ENCODE peak calls at places on chromosome 2, in six cellular contexts. U is H9, B is IMR-90, F is neuronal stem cell, R is H1, E is trophoblast cell. L is an unnamed sample.

GRCh38 chr2:95552911-95553310 is 38.9 kb upstream of the TRIM43 start:
- DNase-seq in U (no peak), B (no peak), F (no peak), R (no peak), E (no peak), L (no peak)

GRCh38 chr2:111184725-111185495 is 64.2 kb downstream of the BCL2L11 start:
- DNase-seq in U (no peak), B (no peak), F (no peak), R (no peak), E (no peak), L (no peak)

GRCh38 chr2:209519271-209519670 is 95.4 kb downstream of the MAP2 start:
- DNase-seq in U (no peak), B (no peak), F (no peak), R (peak; percentile 17), E (no peak), L (no peak)

GRCh38 chr2:100070078-100070477 is 72.3 kb downstream of the AFF3 start:
- DNase-seq in U (no peak), B (peak; percentile 53), F (no peak), R (no peak), E (no peak), L (peak; percentile 59)

GRCh38 chr2:188979119-188979729 is 5.1 kb downstream of the COL3A1 start:
- DNase-seq in U (no peak), B (peak; percentile 58), F (no peak), R (no peak), E (no peak), L (peak; percentile 78)

GRCh38 chr2:206996556-206997065 is 57.3 kb downstream of the CPO start:
- DNase-seq in U (no peak), B (no peak), F (no peak), R (no peak), E (no peak), L (peak; percentile 30)

GRCh38 chr2:241809383-241810303 is 650 bp downstream of the NEU4 start:
- DNase-seq in U (no peak), B (no peak), F (no peak), R (no peak), E (no peak), L (no peak)

GRCh38 chr2:151289972-151290335 is 486 bp upstream of the NMI start:
- DNase-seq in U (no peak), B (peak; percentile 53), F (no peak), R (no peak), E (peak; percentile 99), L (peak; percentile 92)

GRCh38 chr2:163877316-163877715 is 141.5 kb upstream of the FIGN start:
- DNase-seq in U (no peak), B (peak; percentile 0), F (no peak), R (no peak), E (peak; percentile 74), L (peak; percentile 31)

GRCh38 chr2:137659616-137660015 is 304.7 kb upstream of the HNMT start:
- DNase-seq in U (no peak), B (no peak), F (no peak), R (no peak), E (peak; percentile 50), L (no peak)

GRCh38 chr2:227903395-227903794 is 32.0 kb downstream of the DAW1 start:
- DNase-seq in U (no peak), B (no peak), F (no peak), R (no peak), E (no peak), L (no peak)

GRCh38 chr2:197669077-197669476 is 6.3 kb downstream of the RFTN2 start:
- DNase-seq in U (no peak), B (peak; percentile 20), F (no peak), R (no peak), E (no peak), L (no peak)

GRCh38 chr2:10911291-10912075 is at the start of gene KCNF1:
- DNase-seq in U (peak; percentile 73), B (peak; percentile 65), F (peak; percentile 89), R (no peak), E (peak; percentile 63), L (peak; percentile 73)
- H2BK120ac ChIP-seq in U (no peak within 1 kb of the TSS), B (peak within 1 kb of the TSS; percentile 44), F (no peak within 1 kb of the TSS), R (no peak within 1 kb of the TSS), E (no peak within 1 kb of the TSS), L (no peak within 1 kb of the TSS)

GRCh38 chr2:225318440-225318839 is 81.1 kb upstream of the NYAP2 start:
- DNase-seq in U (no peak), B (no peak), F (no peak), R (no peak), E (no peak), L (no peak)
- H3K9me3 ChIP-seq in U (no peaks in the 10 kb centered on the region), B (peaks cover 3% of the 10 kb centered on the region), F (peaks cover 2% of the 10 kb centered on the region), R (peaks cover 18% of the 10 kb centered on the region), E (peaks cover 2% of the 10 kb centered on the region), L (peaks cover 22% of the 10 kb centered on the region)

GRCh38 chr2:101692037-101692436 is 5.5 kb upstream of the MAP4K4 start:
- DNase-seq in U (no peak), B (no peak), F (no peak), R (no peak), E (no peak), L (no peak)

GRCh38 chr2:101696272-101697123 is 1.0 kb upstream of the MAP4K4 start:
- DNase-seq in U (peak; percentile 37), B (no peak), F (no peak), R (peak; percentile 3), E (peak; percentile 76), L (no peak)

GRCh38 chr2:101697124-101697793 is at the start of gene MAP4K4:
- DNase-seq in U (peak; percentile 73), B (peak; percentile 77), F (peak; percentile 67), R (peak; percentile 34), E (peak; percentile 78), L (peak; percentile 82)

GRCh38 chr2:101692766-101693165 is 4.7 kb upstream of the MAP4K4 start:
- DNase-seq in U (no peak), B (no peak), F (no peak), R (no peak), E (no peak), L (no peak)

GRCh38 chr2:101693991-101694588 is 3.4 kb upstream of the MAP4K4 start:
- DNase-seq in U (no peak), B (no peak), F (no peak), R (no peak), E (no peak), L (no peak)
- H3K23ac ChIP-seq in U (no peak overlapping the region), B (no peak overlapping the region), F (no peak overlapping the region), R (no peak overlapping the region), E (no peak overlapping the region), L (no peak overlapping the region)

DNA sequence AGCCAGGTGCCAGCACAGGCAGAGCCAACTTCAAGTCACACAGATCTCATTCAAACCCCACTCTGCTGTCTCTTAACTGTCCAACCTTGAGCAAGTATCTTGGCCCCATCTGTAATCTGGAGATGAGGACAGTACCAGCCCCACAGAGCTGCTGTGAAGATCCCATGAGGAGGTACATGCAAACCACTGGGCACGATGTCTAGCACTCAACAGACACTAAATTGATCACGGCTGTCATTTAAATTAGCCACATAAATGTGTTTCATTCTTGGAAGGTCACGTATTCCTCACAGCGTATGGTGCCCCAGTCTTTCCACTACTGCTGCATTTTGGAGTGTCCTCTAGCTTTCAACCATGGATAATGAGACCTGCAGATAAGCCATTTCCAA is 167.6 kb upstream of the ID2 start:
- DNase-seq in U (no peak), B (no peak), F (no peak), R (no peak), E (no peak), L (no peak)
- H2BK120ac ChIP-seq in U (no peak overlapping the region), B (no peak overlapping the region), F (no peak overlapping the region), R (no peak overlapping the region), E (no peak overlapping the region), L (no peak overlapping the region)

GRCh38 chr2:51258301-51258700 is 226.4 kb upstream of the NRXN1 start:
- DNase-seq in U (no peak), B (no peak), F (no peak), R (no peak), E (no peak), L (no peak)
- H3K9me3 ChIP-seq in U (no peaks in the 10 kb centered on the region), B (no peaks in the 10 kb centered on the region), F (no peaks in the 10 kb centered on the region), R (no peaks in the 10 kb centered on the region), E (no peaks in the 10 kb centered on the region), L (peaks cover 22% of the 10 kb centered on the region)

DNA sequence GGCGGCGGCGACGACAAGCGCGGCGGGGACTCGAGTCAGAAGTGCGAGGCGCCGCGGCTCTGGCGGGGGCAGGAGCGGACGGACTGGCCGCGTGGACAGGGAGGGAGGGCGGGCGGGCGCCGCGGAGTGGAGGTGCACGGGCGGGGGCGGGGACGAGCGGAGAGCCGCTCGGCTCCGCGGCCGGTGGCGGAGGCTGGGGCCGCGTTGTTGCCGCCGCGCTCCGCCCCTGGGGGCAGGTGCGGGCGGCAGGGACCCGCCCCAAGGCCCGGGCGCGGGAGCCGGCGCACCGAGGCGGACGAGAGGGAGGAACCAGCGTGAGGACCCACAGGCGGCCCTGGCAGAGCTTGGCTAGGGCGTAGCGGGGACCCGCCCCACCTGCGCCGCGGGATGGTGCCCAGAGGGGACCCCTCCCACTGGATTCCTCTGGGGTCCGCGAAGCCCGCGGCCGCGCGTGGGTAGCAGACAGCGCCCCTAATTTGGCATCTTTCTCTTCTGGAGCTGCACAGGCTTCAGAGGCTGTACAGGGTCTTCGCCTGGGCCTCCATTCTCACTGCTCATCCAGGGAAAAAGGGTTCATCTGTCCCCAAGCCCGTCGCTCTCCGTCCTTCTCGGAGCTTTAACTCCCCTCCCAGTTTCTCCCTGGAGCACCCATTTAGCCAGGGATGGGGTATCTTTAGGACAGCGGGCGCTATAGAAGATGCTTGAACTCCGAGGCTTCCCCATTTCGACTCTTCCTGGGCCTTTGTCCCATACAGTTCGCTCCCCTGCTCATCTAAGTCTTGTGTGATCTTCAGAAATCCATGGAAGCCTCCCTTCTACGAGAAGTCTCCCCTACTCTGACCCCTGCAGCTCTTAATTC is at the start of gene TMEM163:
- DNase-seq in U (peak; percentile 60), B (no peak), F (peak; percentile 43), R (no peak), E (peak; percentile 50), L (no peak)
- H3K23ac ChIP-seq in U (no peak within 1 kb of the TSS), B (no peak within 1 kb of the TSS), F (peak within 1 kb of the TSS; percentile 16), R (no peak within 1 kb of the TSS), E (no peak within 1 kb of the TSS), L (no peak within 1 kb of the TSS)

GRCh38 chr2:160207804-160208661 is 8.0 kb upstream of the ITGB6 start:
- DNase-seq in U (no peak), B (peak; percentile 83), F (no peak), R (no peak), E (peak; percentile 65), L (peak; percentile 91)
- H2BK120ac ChIP-seq in U (no peak overlapping the region), B (peak overlapping the region; percentile 94), F (no peak overlapping the region), R (peak overlapping the region; percentile 44), E (peak overlapping the region; percentile 99), L (peak overlapping the region; percentile 94)

GRCh38 chr2:160087854-160088745 is 25.7 kb upstream of the PLA2R1 start:
- DNase-seq in U (no peak), B (peak; percentile 25), F (no peak), R (no peak), E (peak; percentile 55), L (peak; percentile 20)
- H3K9me3 ChIP-seq in U (peaks cover 42% of the 10 kb centered on the region), B (peaks cover 37% of the 10 kb centered on the region), F (peaks cover 26% of the 10 kb centered on the region), R (peaks cover 58% of the 10 kb centered on the region), E (peaks cover 20% of the 10 kb centered on the region), L (peaks cover 42% of the 10 kb centered on the region)

DNA sequence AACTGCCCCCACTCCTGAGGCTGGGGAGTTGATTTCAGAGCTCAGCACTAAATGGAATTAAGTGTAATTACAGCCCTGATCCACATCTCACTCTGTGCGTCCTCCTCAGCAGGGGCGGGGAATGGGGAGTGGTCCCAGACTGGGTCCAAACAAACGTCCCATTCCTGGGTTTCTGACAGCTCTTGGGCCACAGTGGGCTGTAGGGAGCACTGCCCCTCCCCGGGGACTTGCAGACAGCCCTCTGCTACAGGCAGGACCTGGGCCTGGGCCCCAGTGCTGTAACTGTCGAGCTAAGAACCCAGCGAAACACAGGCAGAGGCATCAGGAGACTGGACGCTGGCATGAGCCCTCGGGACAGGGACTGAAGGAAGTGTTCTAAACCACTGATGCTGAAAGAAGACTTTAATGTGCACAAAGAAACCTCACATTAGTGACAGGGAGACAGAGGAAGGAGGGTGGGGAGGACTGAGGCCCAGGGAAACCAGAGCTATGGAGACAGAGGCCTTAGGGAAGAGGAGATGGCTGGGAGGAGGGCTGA is 5.7 kb upstream of the SEMA4C start:
- DNase-seq in U (no peak), B (no peak), F (no peak), R (no peak), E (no peak), L (no peak)
- H3K23ac ChIP-seq in U (no peak overlapping the region), B (no peak overlapping the region), F (no peak overlapping the region), R (no peak overlapping the region), E (no peak overlapping the region), L (no peak overlapping the region)

L was measured in mesenchymal stem cell.